ENCODE peak calls at places on chromosomes 1 and 21, in six cellular contexts. A is HCT116, E is right lobe of liver, M is breast epithelium, T is body of pancreas, J is ovary. G is an unnamed sample.

GRCh38 chr21:16578912-16579311 is 849.1 kb downstream of the USP25 start:
- DNase-seq in A (no peak), E (no peak), M (no peak), T (no peak), J (no peak), G (no peak)

GRCh38 chr1:109786531-109787021 is 22.9 kb upstream of the EPS8L3 start:
- DNase-seq in A (no peak), E (peak; percentile 19), M (no peak), T (no peak), J (peak; percentile 7), G (peak; percentile 59)

GRCh38 chr1:109267743-109268300 is 15.1 kb downstream of the PSRC1 start:
- DNase-seq in A (no peak), E (no peak), M (no peak), T (no peak), J (no peak), G (no peak)

GRCh38 chr1:20729155-20729931 is 3.2 kb downstream of the SH2D5 start:
- DNase-seq in A (no peak), E (peak; percentile 26), M (no peak), T (no peak), J (peak; percentile 8), G (no peak)

GRCh38 chr1:41103761-41104160 is 82.2 kb upstream of the SLFNL1 start:
- DNase-seq in A (no peak), E (no peak), M (no peak), T (no peak), J (no peak), G (no peak)

GRCh38 chr1:164821648-164822047 is 262.7 kb downstream of the PBX1 start:
- DNase-seq in A (no peak), E (no peak), M (no peak), T (no peak), J (no peak), G (no peak)

GRCh38 chr1:160797861-160798273 is 1.9 kb downstream of the LY9 start:
- DNase-seq in A (no peak), E (no peak), M (no peak), T (no peak), J (no peak), G (no peak)

GRCh38 chr1:36239941-36240637 is 15.8 kb downstream of the THRAP3 start:
- DNase-seq in A (no peak), E (peak; percentile 66), M (no peak), T (no peak), J (no peak), G (no peak)

GRCh38 chr1:11671544-11672286 is 7.7 kb downstream of the FBXO6 start:
- DNase-seq in A (no peak), E (peak; percentile 88), M (no peak), T (no peak), J (no peak), G (no peak)

GRCh38 chr1:245605480-245606156 is 450.8 kb downstream of the KIF26B start:
- DNase-seq in A (no peak), E (no peak), M (no peak), T (no peak), J (no peak), G (no peak)

GRCh38 chr1:147384805-147385204 is 142.3 kb downstream of the CHD1L start:
- DNase-seq in A (no peak), E (no peak), M (no peak), T (no peak), J (no peak), G (no peak)

GRCh38 chr21:32437729-32438128 is 25.2 kb downstream of the EVA1C start:
- DNase-seq in A (no peak), E (no peak), M (no peak), T (no peak), J (no peak), G (no peak)

GRCh38 chr1:205811660-205812059 is 1.3 kb downstream of the SLC41A1 start:
- DNase-seq in A (no peak), E (no peak), M (no peak), T (peak; percentile 62), J (peak; percentile 19), G (no peak)

GRCh38 chr1:30085814-30086770 is 637.3 kb downstream of the MATN1 start:
- DNase-seq in A (no peak), E (no peak), M (no peak), T (peak; percentile 32), J (peak; percentile 26), G (peak; percentile 71)

GRCh38 chr1:15400627-15401026 is 9.1 kb upstream of the EFHD2 start:
- DNase-seq in A (no peak), E (no peak), M (peak; percentile 82), T (no peak), J (no peak), G (no peak)

GRCh38 chr1:206080421-206080820 is 27.4 kb downstream of the RHEX start:
- DNase-seq in A (no peak), E (no peak), M (no peak), T (no peak), J (no peak), G (no peak)

GRCh38 chr21:40516336-40516735 is 330.6 kb downstream of the DSCAM start:
- DNase-seq in A (no peak), E (no peak), M (no peak), T (no peak), J (no peak), G (no peak)

GRCh38 chr1:208059328-208060017 is 148.5 kb upstream of the CD34 start:
- DNase-seq in A (no peak), E (no peak), M (no peak), T (no peak), J (no peak), G (no peak)

GRCh38 chr1:240936911-240937668 is 325.1 kb upstream of the GREM2 start:
- DNase-seq in A (no peak), E (no peak), M (no peak), T (no peak), J (no peak), G (no peak)

GRCh38 chr1:230507671-230508407 is 81.7 kb upstream of the PGBD5 start:
- DNase-seq in A (no peak), E (no peak), M (no peak), T (no peak), J (no peak), G (no peak)

GRCh38 chr1:53593758-53594380 is 134.7 kb downstream of the DMRTB1 start:
- DNase-seq in A (no peak), E (no peak), M (no peak), T (peak; percentile 16), J (no peak), G (peak; percentile 60)

GRCh38 chr1:103525114-103525606 is 339 bp upstream of the RNPC3 start:
- DNase-seq in A (no peak), E (no peak), M (no peak), T (no peak), J (peak; percentile 6), G (no peak)

GRCh38 chr1:3954391-3955160 is 54.5 kb upstream of the C1orf174 start:
- DNase-seq in A (no peak), E (no peak), M (no peak), T (no peak), J (no peak), G (no peak)

GRCh38 chr1:107535091-107535490 is 394.3 kb downstream of the NTNG1 start:
- DNase-seq in A (no peak), E (no peak), M (no peak), T (no peak), J (no peak), G (no peak)

GRCh38 chr1:32925360-32926142 is 24.4 kb upstream of the TMEM54 start:
- DNase-seq in A (no peak), E (no peak), M (no peak), T (peak; percentile 23), J (no peak), G (no peak)

GRCh38 chr21:26845066-26845749 is at the start of gene ADAMTS1:
- DNase-seq in A (no peak), E (peak; percentile 92), M (peak; percentile 71), T (peak; percentile 84), J (peak; percentile 97), G (peak; percentile 98)

GRCh38 chr1:230713915-230714764 is at the start of gene AGT:
- DNase-seq in A (no peak), E (peak; percentile 97), M (peak; percentile 32), T (peak; percentile 85), J (peak; percentile 26), G (peak; percentile 89)

GRCh38 chr21:34812510-34813265 is 143.9 kb downstream of the CLIC6 start:
- DNase-seq in A (no peak), E (no peak), M (no peak), T (no peak), J (no peak), G (no peak)

GRCh38 chr1:60035925-60036324 is 37.6 kb downstream of the C1orf87 start:
- DNase-seq in A (no peak), E (no peak), M (no peak), T (no peak), J (no peak), G (no peak)

GRCh38 chr1:164772635-164773034 is 213.7 kb downstream of the PBX1 start:
- DNase-seq in A (peak; percentile 75), E (no peak), M (no peak), T (peak; percentile 72), J (no peak), G (peak; percentile 88)

GRCh38 chr1:38784452-38785284 is 74.9 kb downstream of the RRAGC start:
- DNase-seq in A (no peak), E (no peak), M (no peak), T (no peak), J (no peak), G (no peak)
- H3K27me3 ChIP-seq in A (no peaks in the 10 kb centered on the region), E (no peaks in the 10 kb centered on the region), M (peaks cover 54% of the 10 kb centered on the region), T (no peaks in the 10 kb centered on the region), J (no peaks in the 10 kb centered on the region), G (peaks cover 49% of the 10 kb centered on the region)

GRCh38 chr1:112395832-112396667 is at the start of gene CTTNBP2NL:
- DNase-seq in A (peak; percentile 88), E (peak; percentile 97), M (peak; percentile 98), T (peak; percentile 96), J (peak; percentile 97), G (peak; percentile 99)

GRCh38 chr1:112391603-112391940 is 4.4 kb upstream of the CTTNBP2NL start:
- DNase-seq in A (no peak), E (no peak), M (no peak), T (no peak), J (no peak), G (no peak)

GRCh38 chr1:112395261-112395831 is 668 bp upstream of the CTTNBP2NL start:
- DNase-seq in A (no peak), E (no peak), M (no peak), T (no peak), J (no peak), G (no peak)

GRCh38 chr1:112394743-112395062 is 1.3 kb upstream of the CTTNBP2NL start:
- DNase-seq in A (no peak), E (no peak), M (no peak), T (no peak), J (no peak), G (no peak)

DNA sequence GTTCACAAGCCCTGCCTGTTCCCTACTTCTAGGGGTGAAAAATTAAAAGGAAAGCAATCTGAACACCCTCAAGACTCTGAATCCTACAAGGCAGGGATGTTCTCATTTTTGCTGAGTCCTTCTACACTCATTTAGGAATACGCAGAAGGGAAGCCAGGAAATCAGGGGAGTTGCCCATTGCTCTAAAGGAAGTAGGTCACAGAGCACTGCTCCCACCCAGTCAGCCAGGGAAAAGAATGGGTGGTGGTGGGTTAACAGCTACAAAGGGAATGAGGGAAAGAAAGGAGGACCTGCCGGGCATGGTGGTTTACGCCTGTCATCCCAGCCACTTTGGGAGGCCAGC is 2.4 kb upstream of the CTTNBP2NL start:
- DNase-seq in A (no peak), E (no peak), M (no peak), T (no peak), J (no peak), G (no peak)
- H3K4me3 ChIP-seq in A (no peak overlapping the region), E (no peak overlapping the region), M (no peak overlapping the region), T (no peak overlapping the region), J (no peak overlapping the region), G (no peak overlapping the region)

GRCh38 chr1:85274969-85275453 is 1.4 kb downstream of the BCL10 start:
- DNase-seq in A (no peak), E (no peak), M (no peak), T (no peak), J (no peak), G (no peak)
- TF ChIP-seq POLR2A in A (no peak), E (no peak), M (no peak), T (peak; percentile 45), J (no peak), G (no peak)

GRCh38 chr1:228517655-228518054 is 30.5 kb downstream of the RNF187 start:
- DNase-seq in A (no peak), E (no peak), M (no peak), T (no peak), J (no peak), G (no peak)
- H3K27me3 ChIP-seq in A (peaks cover 26% of the 10 kb centered on the region), E (no peaks in the 10 kb centered on the region), M (no peaks in the 10 kb centered on the region), T (no peaks in the 10 kb centered on the region), J (no peaks in the 10 kb centered on the region), G (peaks cover 23% of the 10 kb centered on the region)

G was measured in sigmoid colon.